ENCODE peak calls at places on chromosomes 5 and 9, in seven cellular contexts. T, D, L, X, N, F and J are unnamed samples.

GRCh38 chr5:38595149-38595725 is 38.8 kb upstream of the LIFR start:
- DNase-seq in T (no peak), D (no peak), L (peak; percentile 84), X (peak; percentile 79), N (peak; percentile 76), F (no peak), J (no peak)

GRCh38 chr5:55919625-55920024 is 68.5 kb downstream of the IL31RA start:
- DNase-seq in T (no peak), D (no peak), L (no peak), X (no peak), N (no peak), F (no peak), J (no peak)

GRCh38 chr9:13629067-13629466 is 349.6 kb upstream of the MPDZ start:
- DNase-seq in T (no peak), D (no peak), L (no peak), X (no peak), N (no peak), F (no peak), J (no peak)

GRCh38 chr9:98263482-98264357 is 8.3 kb upstream of the TBC1D2 start:
- DNase-seq in T (peak; percentile 69), D (peak; percentile 80), L (peak; percentile 89), X (peak; percentile 87), N (peak; percentile 87), F (peak; percentile 77), J (peak; percentile 91)

GRCh38 chr9:129889936-129890717 is 54.9 kb downstream of the USP20 start:
- DNase-seq in T (no peak), D (no peak), L (no peak), X (no peak), N (no peak), F (no peak), J (peak; percentile 69)

GRCh38 chr5:42553461-42553860 is 130.2 kb downstream of the GHR start:
- DNase-seq in T (no peak), D (no peak), L (no peak), X (no peak), N (no peak), F (no peak), J (no peak)

GRCh38 chr9:114000671-114001409 is 77.3 kb downstream of the AMBP start:
- DNase-seq in T (no peak), D (no peak), L (no peak), X (peak; percentile 17), N (no peak), F (peak; percentile 21), J (peak; percentile 17)

GRCh38 chr5:95823738-95824609 is 1.4 kb upstream of the GLRX start:
- DNase-seq in T (peak; percentile 85), D (peak; percentile 53), L (peak; percentile 95), X (peak; percentile 92), N (peak; percentile 95), F (no peak), J (peak; percentile 84)

GRCh38 chr5:93163010-93163663 is 417.9 kb downstream of the NR2F1-AS1 start:
- DNase-seq in T (peak; percentile 91), D (no peak), L (peak; percentile 90), X (peak; percentile 92), N (peak; percentile 86), F (no peak), J (no peak)

GRCh38 chr5:92505925-92506324 is 1075.1 kb downstream of the NR2F1-AS1 start:
- DNase-seq in T (no peak), D (no peak), L (peak; percentile 29), X (peak; percentile 25), N (peak; percentile 27), F (no peak), J (no peak)

DNA sequence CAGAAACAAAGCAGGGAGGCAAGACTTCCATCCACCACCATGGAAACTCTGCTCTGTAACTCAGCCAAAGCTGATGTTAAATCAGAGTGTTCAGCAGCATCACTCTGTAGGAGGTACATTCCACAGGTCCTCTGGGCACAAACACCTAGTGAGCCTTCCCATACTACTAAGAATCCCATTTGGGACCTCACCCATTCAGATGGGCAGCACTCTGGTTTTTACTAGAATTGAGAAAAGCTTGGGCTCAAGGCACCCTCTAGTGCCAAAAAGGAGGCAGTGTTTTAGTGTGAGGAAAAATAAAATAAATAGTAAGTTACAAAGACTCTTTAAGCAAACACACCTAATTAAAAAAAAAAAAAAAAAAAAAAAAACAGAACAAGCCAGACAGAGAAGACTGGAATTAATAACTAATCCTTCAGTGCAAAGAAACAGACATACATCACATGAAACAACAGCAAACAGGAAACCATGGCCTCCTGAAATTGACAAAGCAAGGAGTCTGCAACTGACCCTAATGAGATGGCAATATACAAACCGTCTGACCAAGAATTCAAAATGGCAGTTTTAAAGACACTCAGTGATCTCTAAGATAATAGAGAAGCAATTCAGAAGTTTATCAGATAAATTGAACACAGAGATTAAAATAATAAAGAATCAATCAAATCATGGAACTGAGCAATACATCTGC is 159.5 kb downstream of the GNA14 start:
- DNase-seq in T (peak; percentile 7), D (no peak), L (peak; percentile 55), X (peak; percentile 63), N (peak; percentile 50), F (no peak), J (no peak)
- TF ChIP-seq CTCF in T (peak; percentile 51), D (no peak), L (peak; percentile 67), X (peak; percentile 77), N (peak; percentile 66), F (peak; percentile 48), J (peak; percentile 23)

DNA sequence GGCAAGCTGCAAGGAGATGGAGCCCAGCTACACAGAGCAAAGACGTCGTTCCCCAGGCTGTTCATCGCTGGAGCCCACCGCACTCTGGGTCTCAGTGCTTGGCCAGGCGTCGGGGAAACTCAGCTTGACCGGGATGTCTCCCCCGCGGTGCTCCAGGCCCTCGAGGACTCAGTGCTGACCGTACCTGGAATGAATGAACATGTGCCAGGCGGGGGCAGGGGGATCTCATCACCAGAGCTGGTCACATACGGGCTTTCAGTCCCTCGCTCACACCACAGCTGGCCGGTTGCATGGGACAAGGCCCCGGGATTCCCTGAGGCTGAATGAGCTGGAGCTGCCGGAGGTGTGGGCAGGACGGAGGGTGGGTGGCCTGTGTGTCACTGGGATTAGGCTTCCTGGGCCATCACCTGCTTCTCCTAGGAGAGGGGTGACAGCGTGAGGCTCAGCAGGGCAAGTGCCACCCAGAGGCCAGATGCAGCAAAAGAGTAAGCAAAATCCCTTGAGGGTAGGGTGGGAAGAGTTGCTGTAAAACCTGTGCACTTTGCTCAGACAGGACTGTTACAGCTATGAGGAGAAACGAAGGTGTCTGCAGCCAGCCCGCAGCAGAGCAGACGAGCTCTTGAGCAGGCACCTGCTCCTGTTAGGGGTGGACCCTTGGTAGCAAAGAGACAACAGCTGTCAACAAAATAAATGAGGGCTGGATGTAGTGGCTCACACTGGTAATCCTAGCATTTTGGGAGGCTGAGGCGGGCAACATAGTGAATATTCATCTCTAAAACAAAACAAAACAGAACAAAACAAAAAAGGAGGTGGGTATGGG is 70.7 kb upstream of the RAPGEF1 start:
- DNase-seq in T (no peak), D (no peak), L (no peak), X (no peak), N (no peak), F (no peak), J (no peak)
- TF ChIP-seq CTCF in T (peak; percentile 28), D (no peak), L (no peak), X (no peak), N (no peak), F (no peak), J (no peak)

GRCh38 chr5:139676951-139677367 is 28.8 kb downstream of the CXXC5 start:
- DNase-seq in T (no peak), D (no peak), L (no peak), X (no peak), N (no peak), F (no peak), J (no peak)

GRCh38 chr5:139675825-139676224 is 27.7 kb downstream of the CXXC5 start:
- DNase-seq in T (no peak), D (no peak), L (no peak), X (no peak), N (no peak), F (no peak), J (no peak)

GRCh38 chr5:139675213-139675612 is 27.1 kb downstream of the CXXC5 start:
- DNase-seq in T (no peak), D (no peak), L (no peak), X (no peak), N (no peak), F (no peak), J (no peak)

GRCh38 chr5:139677404-139678282 is 29.5 kb downstream of the CXXC5 start:
- DNase-seq in T (no peak), D (peak; percentile 62), L (no peak), X (no peak), N (no peak), F (no peak), J (no peak)

DNA sequence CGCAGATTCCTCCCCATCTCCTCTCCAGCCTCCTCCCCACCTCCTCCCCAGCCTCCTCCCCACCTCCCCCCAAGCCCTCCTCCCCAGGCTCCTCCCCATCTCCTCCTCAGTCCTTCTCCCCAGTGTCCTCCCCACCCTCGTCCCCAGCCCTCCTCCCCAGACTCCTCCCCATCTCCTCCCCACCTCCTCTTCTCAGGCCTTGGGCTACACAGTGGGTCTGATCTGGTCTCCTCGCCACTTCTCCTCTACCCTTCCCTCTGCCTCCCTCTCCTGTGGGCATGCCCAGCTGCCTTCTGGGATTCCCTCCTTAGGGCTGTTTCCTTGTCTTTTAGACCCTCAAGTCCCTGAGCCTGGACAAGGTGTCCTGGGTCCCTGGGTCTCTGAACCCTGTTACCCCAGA is 28.3 kb downstream of the CXXC5 start:
- DNase-seq in T (no peak), D (no peak), L (no peak), X (no peak), N (no peak), F (no peak), J (no peak)
- TF ChIP-seq CTCF in T (no peak), D (no peak), L (no peak), X (no peak), N (no peak), F (no peak), J (no peak)

GRCh38 chr5:133247145-133247709 is 195.4 kb downstream of the HSPA4 start:
- DNase-seq in T (no peak), D (no peak), L (no peak), X (no peak), N (no peak), F (no peak), J (no peak)

GRCh38 chr5:133246376-133247144 is 194.7 kb downstream of the HSPA4 start:
- DNase-seq in T (no peak), D (no peak), L (no peak), X (peak; percentile 16), N (no peak), F (no peak), J (peak; percentile 62)

GRCh38 chr5:133246053-133246370 is 194.2 kb downstream of the HSPA4 start:
- DNase-seq in T (no peak), D (no peak), L (no peak), X (no peak), N (no peak), F (no peak), J (no peak)

GRCh38 chr5:133249593-133249992 is 197.8 kb downstream of the HSPA4 start:
- DNase-seq in T (no peak), D (no peak), L (no peak), X (no peak), N (no peak), F (no peak), J (no peak)

DNA sequence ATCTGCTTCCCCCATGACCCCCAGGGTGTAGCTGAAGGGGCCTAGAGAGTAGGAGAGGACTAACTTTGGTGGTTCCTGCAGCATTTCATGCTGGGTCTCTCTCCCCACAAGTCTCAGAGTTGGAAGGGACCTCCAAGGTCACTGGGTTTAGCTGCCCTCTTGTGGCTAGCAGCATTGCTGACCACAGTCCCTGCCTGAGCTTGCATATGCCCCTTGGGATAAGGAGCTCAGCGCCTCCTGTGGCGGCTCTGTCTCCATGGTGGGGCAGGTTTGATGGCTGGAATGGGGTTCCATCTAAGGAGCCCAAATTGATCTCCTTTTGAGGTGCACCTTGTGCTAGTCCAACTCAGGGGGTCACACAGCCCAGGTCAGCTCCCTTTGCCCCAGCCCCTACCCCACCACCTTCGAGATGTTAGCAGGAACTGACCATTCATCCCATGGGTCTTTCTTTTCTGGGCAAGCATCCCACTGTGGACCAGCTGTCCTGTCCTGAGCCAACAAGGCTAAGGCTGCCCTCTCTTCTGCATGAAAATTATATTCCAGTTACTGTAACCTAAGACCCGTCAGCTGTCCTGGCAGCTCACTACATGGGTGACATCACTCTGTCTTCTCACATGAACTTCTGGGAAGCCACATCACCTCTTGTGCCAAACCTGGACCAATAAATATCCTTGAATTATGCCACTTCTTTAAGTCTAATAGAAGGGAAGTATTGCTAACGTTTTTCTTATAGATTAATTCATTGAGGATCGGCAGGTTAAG is 196.2 kb downstream of the HSPA4 start:
- DNase-seq in T (peak; percentile 60), D (no peak), L (peak; percentile 65), X (peak; percentile 55), N (peak; percentile 71), F (no peak), J (no peak)
- TF ChIP-seq CTCF in T (peak; percentile 89), D (peak; percentile 53), L (peak; percentile 62), X (peak; percentile 50), N (peak; percentile 70), F (no peak), J (peak; percentile 23)